ENCODE peak calls at places on chromosomes 3 and 15, in four cellular contexts. One of them, this sample, is unnamed.

GRCh38 chr3:170790591-170790990 is 79.4 kb downstream of the RPL22L1 start:
- DNase-seq in stimulated activated CD4-positive, alpha-beta T cell treated with anti-CD3 and anti-CD28 coated beads, Interleukin-1b, Interleukin-23, amount 100 ng/mL, for 24 hours: no peak
- DNase-seq in AG09309: no peak
- DNase-seq in T-helper 2 cell: no peak
- DNase-seq in this sample: no peak

GRCh38 chr15:40991355-40991754 is 38.1 kb downstream of the CHAC1 start:
- DNase-seq in stimulated activated CD4-positive, alpha-beta T cell treated with anti-CD3 and anti-CD28 coated beads, Interleukin-1b, Interleukin-23, amount 100 ng/mL, for 24 hours: no peak
- DNase-seq in AG09309: no peak
- DNase-seq in T-helper 2 cell: no peak
- DNase-seq in this sample: no peak

GRCh38 chr15:52466134-52466701 is 62.5 kb downstream of the MYO5A start:
- DNase-seq in stimulated activated CD4-positive, alpha-beta T cell treated with anti-CD3 and anti-CD28 coated beads, Interleukin-1b, Interleukin-23, amount 100 ng/mL, for 24 hours: no peak
- DNase-seq in AG09309: no peak
- DNase-seq in T-helper 2 cell: no peak
- DNase-seq in this sample: no peak

GRCh38 chr3:152417181-152417580 is 148.5 kb downstream of the MBNL1 start:
- DNase-seq in stimulated activated CD4-positive, alpha-beta T cell treated with anti-CD3 and anti-CD28 coated beads, Interleukin-1b, Interleukin-23, amount 100 ng/mL, for 24 hours: no peak
- DNase-seq in AG09309: no peak
- DNase-seq in T-helper 2 cell: no peak
- DNase-seq in this sample: no peak

GRCh38 chr3:186165331-186165730 is 56.4 kb upstream of the ETV5 start:
- DNase-seq in stimulated activated CD4-positive, alpha-beta T cell treated with anti-CD3 and anti-CD28 coated beads, Interleukin-1b, Interleukin-23, amount 100 ng/mL, for 24 hours: no peak
- DNase-seq in AG09309: no peak
- DNase-seq in T-helper 2 cell: no peak
- DNase-seq in this sample: no peak

GRCh38 chr3:171799501-171799900 is 10.8 kb downstream of the PLD1 start:
- DNase-seq in stimulated activated CD4-positive, alpha-beta T cell treated with anti-CD3 and anti-CD28 coated beads, Interleukin-1b, Interleukin-23, amount 100 ng/mL, for 24 hours: no peak
- DNase-seq in AG09309: no peak
- DNase-seq in T-helper 2 cell: no peak
- DNase-seq in this sample: no peak

GRCh38 chr3:105970283-105970682 is 101.5 kb upstream of the CBLB start:
- DNase-seq in stimulated activated CD4-positive, alpha-beta T cell treated with anti-CD3 and anti-CD28 coated beads, Interleukin-1b, Interleukin-23, amount 100 ng/mL, for 24 hours: no peak
- DNase-seq in AG09309: peak; percentile 81
- DNase-seq in T-helper 2 cell: no peak
- DNase-seq in this sample: peak; percentile 51

GRCh38 chr3:177827517-177828249 is 630.4 kb upstream of the TBL1XR1 start:
- DNase-seq in stimulated activated CD4-positive, alpha-beta T cell treated with anti-CD3 and anti-CD28 coated beads, Interleukin-1b, Interleukin-23, amount 100 ng/mL, for 24 hours: no peak
- DNase-seq in AG09309: peak; percentile 71
- DNase-seq in T-helper 2 cell: no peak
- DNase-seq in this sample: peak; percentile 83

GRCh38 chr3:179451335-179452165 is at the start of gene GNB4:
- DNase-seq in stimulated activated CD4-positive, alpha-beta T cell treated with anti-CD3 and anti-CD28 coated beads, Interleukin-1b, Interleukin-23, amount 100 ng/mL, for 24 hours: peak; percentile 5
- DNase-seq in AG09309: peak; percentile 40
- DNase-seq in T-helper 2 cell: peak; percentile 8
- DNase-seq in this sample: no peak

GRCh38 chr3:129623447-129624118 is 17.1 kb upstream of the PLXND1 start:
- DNase-seq in stimulated activated CD4-positive, alpha-beta T cell treated with anti-CD3 and anti-CD28 coated beads, Interleukin-1b, Interleukin-23, amount 100 ng/mL, for 24 hours: no peak
- DNase-seq in AG09309: no peak
- DNase-seq in T-helper 2 cell: no peak
- DNase-seq in this sample: no peak

GRCh38 chr3:60009931-60010478 is 960.2 kb upstream of the CFAP20DC start:
- DNase-seq in stimulated activated CD4-positive, alpha-beta T cell treated with anti-CD3 and anti-CD28 coated beads, Interleukin-1b, Interleukin-23, amount 100 ng/mL, for 24 hours: no peak
- DNase-seq in AG09309: no peak
- DNase-seq in T-helper 2 cell: no peak
- DNase-seq in this sample: no peak

GRCh38 chr15:43241100-43241499 is 20.3 kb upstream of the EPB42 start:
- DNase-seq in stimulated activated CD4-positive, alpha-beta T cell treated with anti-CD3 and anti-CD28 coated beads, Interleukin-1b, Interleukin-23, amount 100 ng/mL, for 24 hours: no peak
- DNase-seq in AG09309: peak; percentile 75
- DNase-seq in T-helper 2 cell: no peak
- DNase-seq in this sample: no peak

GRCh38 chr3:159237221-159237620 is 435.4 kb downstream of the MFSD1 start:
- DNase-seq in stimulated activated CD4-positive, alpha-beta T cell treated with anti-CD3 and anti-CD28 coated beads, Interleukin-1b, Interleukin-23, amount 100 ng/mL, for 24 hours: no peak
- DNase-seq in AG09309: no peak
- DNase-seq in T-helper 2 cell: no peak
- DNase-seq in this sample: no peak

GRCh38 chr3:143002083-143002712 is 828 bp downstream of the U2SURP start:
- DNase-seq in stimulated activated CD4-positive, alpha-beta T cell treated with anti-CD3 and anti-CD28 coated beads, Interleukin-1b, Interleukin-23, amount 100 ng/mL, for 24 hours: peak; percentile 12
- DNase-seq in AG09309: no peak
- DNase-seq in T-helper 2 cell: no peak
- DNase-seq in this sample: no peak

GRCh38 chr15:51561271-51561670 is 61.3 kb downstream of the DMXL2 start:
- DNase-seq in stimulated activated CD4-positive, alpha-beta T cell treated with anti-CD3 and anti-CD28 coated beads, Interleukin-1b, Interleukin-23, amount 100 ng/mL, for 24 hours: no peak
- DNase-seq in AG09309: no peak
- DNase-seq in T-helper 2 cell: no peak
- DNase-seq in this sample: no peak

GRCh38 chr15:66068801-66069200 is 184.7 kb downstream of the MEGF11 start:
- DNase-seq in stimulated activated CD4-positive, alpha-beta T cell treated with anti-CD3 and anti-CD28 coated beads, Interleukin-1b, Interleukin-23, amount 100 ng/mL, for 24 hours: no peak
- DNase-seq in AG09309: no peak
- DNase-seq in T-helper 2 cell: no peak
- DNase-seq in this sample: no peak

GRCh38 chr15:100218411-100218810 is 123.4 kb downstream of the ADAMTS17 start:
- DNase-seq in stimulated activated CD4-positive, alpha-beta T cell treated with anti-CD3 and anti-CD28 coated beads, Interleukin-1b, Interleukin-23, amount 100 ng/mL, for 24 hours: no peak
- DNase-seq in AG09309: no peak
- DNase-seq in T-helper 2 cell: no peak
- DNase-seq in this sample: no peak

GRCh38 chr3:64029287-64029686 is 6.0 kb upstream of the PSMD6 start:
- DNase-seq in stimulated activated CD4-positive, alpha-beta T cell treated with anti-CD3 and anti-CD28 coated beads, Interleukin-1b, Interleukin-23, amount 100 ng/mL, for 24 hours: no peak
- DNase-seq in AG09309: no peak
- DNase-seq in T-helper 2 cell: no peak
- DNase-seq in this sample: no peak

GRCh38 chr3:111926266-111926676 is 52.6 kb upstream of the ABHD10 start:
- DNase-seq in stimulated activated CD4-positive, alpha-beta T cell treated with anti-CD3 and anti-CD28 coated beads, Interleukin-1b, Interleukin-23, amount 100 ng/mL, for 24 hours: no peak
- DNase-seq in AG09309: no peak
- DNase-seq in T-helper 2 cell: no peak
- DNase-seq in this sample: no peak

GRCh38 chr15:38297623-38298388 is 45.2 kb downstream of the SPRED1 start:
- DNase-seq in stimulated activated CD4-positive, alpha-beta T cell treated with anti-CD3 and anti-CD28 coated beads, Interleukin-1b, Interleukin-23, amount 100 ng/mL, for 24 hours: no peak
- DNase-seq in AG09309: no peak
- DNase-seq in T-helper 2 cell: no peak
- DNase-seq in this sample: no peak

This sample was measured in AG04449.